ENCODE peak calls at places on chromosome 14, in seven cellular contexts. Z is GM23338, D is neural progenitor cell, G is hepatocyte, L is GM23248, V is PC-3, A is MM.1S. H is an unnamed sample. For H3K4me1, the result is how much of the 10 kb centered on the place peaks cover.

GRCh38 chr14:90513151-90514014 is 116.6 kb downstream of the CALM1 start:
- DNase-seq in Z (peak), D (peak), G (peak), L (peak), V (peak), A (no peak), H (no peak)

GRCh38 chr14:65356327-65356836 is 56.1 kb upstream of the FUT8 start:
- DNase-seq in Z (peak), D (no peak), G (peak), L (peak), V (peak), A (peak), H (peak)

GRCh38 chr14:86012391-86012790 is 482.4 kb downstream of the FLRT2 start:
- DNase-seq in Z (peak), D (peak), G (no peak), L (no peak), V (no peak), A (no peak), H (no peak)

GRCh38 chr14:105394714-105395537 is 3.4 kb upstream of the TEX22 start:
- DNase-seq in Z (no peak), D (no peak), G (no peak), L (no peak), V (no peak), A (no peak), H (no peak)

GRCh38 chr14:63939006-63939270 is 86.1 kb downstream of the SYNE2 start:
- DNase-seq in Z (no peak), D (no peak), G (no peak), L (no peak), V (no peak), A (no peak), H (no peak)

GRCh38 chr14:94411638-94412037 is 23.2 kb upstream of the SERPINA1 start:
- DNase-seq in Z (no peak), D (no peak), G (no peak), L (no peak), V (no peak), A (no peak), H (no peak)

GRCh38 chr14:103641181-103641580 is 12.2 kb downstream of the KLC1 start:
- DNase-seq in Z (no peak), D (no peak), G (no peak), L (peak), V (peak), A (no peak), H (no peak)

GRCh38 chr14:90642239-90642717 is 174.0 kb downstream of the TTC7B start:
- DNase-seq in Z (peak), D (peak), G (peak), L (no peak), V (no peak), A (no peak), H (no peak)

GRCh38 chr14:97410667-97411286 is 613.6 kb downstream of the VRK1 start:
- DNase-seq in Z (peak), D (peak), G (no peak), L (no peak), V (peak), A (no peak), H (no peak)

GRCh38 chr14:103541944-103542544 is 13.0 kb downstream of the TRMT61A start:
- DNase-seq in Z (no peak), D (peak), G (no peak), L (no peak), V (no peak), A (no peak), H (no peak)

GRCh38 chr14:50173891-50174290 is 57.5 kb downstream of the SOS2 start:
- DNase-seq in Z (no peak), D (no peak), G (no peak), L (peak), V (peak), A (no peak), H (no peak)

GRCh38 chr14:101440511-101440910 is 120.8 kb upstream of the DIO3 start:
- DNase-seq in Z (no peak), D (no peak), G (no peak), L (no peak), V (no peak), A (no peak), H (no peak)

GRCh38 chr14:28931999-28932398 is 165.4 kb downstream of the FOXG1 start:
- DNase-seq in Z (no peak), D (no peak), G (no peak), L (peak), V (no peak), A (no peak), H (no peak)

GRCh38 chr14:29637406-29637805 is 290.2 kb downstream of the PRKD1 start:
- DNase-seq in Z (no peak), D (no peak), G (no peak), L (peak), V (peak), A (no peak), H (no peak)

GRCh38 chr14:30283822-30284446 is 275.0 kb upstream of the G2E3 start:
- DNase-seq in Z (peak), D (peak), G (peak), L (peak), V (peak), A (peak), H (peak)

GRCh38 chr14:81127785-81128184 is 93.0 kb downstream of the GTF2A1 start:
- DNase-seq in Z (no peak), D (no peak), G (no peak), L (peak), V (no peak), A (no peak), H (no peak)

GRCh38 chr14:58638231-58639205 is 756 bp downstream of the DACT1 start:
- DNase-seq in Z (peak), D (peak), G (peak), L (peak), V (peak), A (no peak), H (no peak)

GRCh38 chr14:77151245-77151644 is 9.7 kb upstream of the ZDHHC22 start:
- DNase-seq in Z (peak), D (peak), G (peak), L (peak), V (peak), A (no peak), H (peak)

GRCh38 chr14:59044707-59045106 is 143.8 kb upstream of the DAAM1 start:
- DNase-seq in Z (no peak), D (no peak), G (no peak), L (no peak), V (peak), A (no peak), H (no peak)

GRCh38 chr14:103284574-103285467 is 49.2 kb upstream of the EIF5 start:
- DNase-seq in Z (peak), D (no peak), G (no peak), L (peak), V (peak), A (no peak), H (no peak)

GRCh38 chr14:93956514-93957332 is 19.6 kb downstream of the ASB2 start:
- DNase-seq in Z (no peak), D (no peak), G (no peak), L (no peak), V (no peak), A (no peak), H (peak)

GRCh38 chr14:55353686-55354467 is 57.8 kb downstream of the ATG14 start:
- DNase-seq in Z (no peak), D (no peak), G (no peak), L (no peak), V (peak), A (no peak), H (no peak)

GRCh38 chr14:95327558-95328374 is 8.1 kb upstream of the CLMN start:
- DNase-seq in Z (no peak), D (no peak), G (no peak), L (no peak), V (no peak), A (peak), H (peak)

GRCh38 chr14:90986510-90986909 is 73.9 kb downstream of the RPS6KA5 start:
- DNase-seq in Z (peak), D (no peak), G (no peak), L (no peak), V (peak), A (peak), H (peak)

GRCh38 chr14:92513204-92513965 is at the start of gene RIN3:
- DNase-seq in Z (peak), D (peak), G (peak), L (peak), V (peak), A (no peak), H (no peak)

GRCh38 chr14:77838756-77839565 is 39.1 kb downstream of the ADCK1 start:
- DNase-seq in Z (peak), D (no peak), G (no peak), L (no peak), V (no peak), A (no peak), H (no peak)

GRCh38 chr14:79549515-79549914 is 661.8 kb downstream of the DIO2 start:
- DNase-seq in Z (no peak), D (no peak), G (no peak), L (peak), V (no peak), A (no peak), H (no peak)

GRCh38 chr14:29243355-29243754 is 476.8 kb downstream of the FOXG1 start:
- DNase-seq in Z (no peak), D (no peak), G (no peak), L (peak), V (no peak), A (no peak), H (no peak)

GRCh38 chr14:92513966-92514843 is 624 bp downstream of the RIN3 start:
- DNase-seq in Z (peak), D (peak), G (peak), L (peak), V (no peak), A (no peak), H (no peak)

GRCh38 chr14:104878582-104878981 is 13.5 kb downstream of the CEP170B start:
- DNase-seq in Z (no peak), D (no peak), G (no peak), L (no peak), V (no peak), A (no peak), H (no peak)

GRCh38 chr14:104360522-104360921 is 219.0 kb upstream of the C14orf180 start:
- DNase-seq in Z (no peak), D (no peak), G (no peak), L (no peak), V (no peak), A (no peak), H (no peak)

GRCh38 chr14:78721756-78722455 is 551.7 kb downstream of the NRXN3 start:
- DNase-seq in Z (no peak), D (no peak), G (no peak), L (no peak), V (no peak), A (peak), H (no peak)

GRCh38 chr14:101193126-101193844 is 289.8 kb upstream of the RTL1 start:
- DNase-seq in Z (no peak), D (no peak), G (no peak), L (no peak), V (no peak), A (no peak), H (no peak)

GRCh38 chr14:90103808-90104207 is 42.0 kb downstream of the KCNK13 start:
- DNase-seq in Z (no peak), D (no peak), G (no peak), L (no peak), V (peak), A (no peak), H (no peak)

GRCh38 chr14:32590157-32590556 is 261.1 kb downstream of the AKAP6 start:
- DNase-seq in Z (no peak), D (no peak), G (no peak), L (peak), V (no peak), A (no peak), H (no peak)

GRCh38 chr14:30885840-30886740 is 11.7 kb downstream of the COCH start:
- DNase-seq in Z (no peak), D (no peak), G (no peak), L (peak), V (no peak), A (no peak), H (no peak)

GRCh38 chr14:84064296-84064695 is 1465.6 kb upstream of the FLRT2 start:
- DNase-seq in Z (no peak), D (no peak), G (no peak), L (no peak), V (no peak), A (no peak), H (no peak)

DNA sequence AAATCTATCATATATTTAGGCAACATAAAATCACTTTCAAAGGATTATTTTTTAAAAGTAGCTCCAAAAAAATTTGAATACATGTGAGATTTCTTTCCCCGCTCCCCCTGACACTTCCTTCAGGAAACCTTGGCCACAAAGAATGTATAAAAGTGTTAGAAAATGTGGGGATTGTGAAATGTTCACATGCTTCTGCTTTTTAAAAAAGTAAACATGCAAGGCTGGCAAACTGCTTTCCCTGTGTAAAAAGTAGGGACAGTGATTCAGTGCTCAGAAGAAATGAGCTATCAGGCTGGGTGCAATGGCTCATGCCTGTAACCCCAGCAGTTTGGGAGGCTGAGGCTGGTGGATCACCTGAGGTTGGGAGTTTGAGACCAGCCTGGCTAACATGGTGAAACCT is 26.6 kb downstream of the MBIP start:
- DNase-seq in Z (no peak), D (no peak), G (peak), L (peak), V (no peak), A (no peak), H (no peak)
- TF ChIP-seq EZH2phosphoT487 in Z (no peak), D (no peak), G (no peak), L (no peak), V (no peak), A (no peak), H (no peak)

GRCh38 chr14:100082723-100083122 is 17.5 kb downstream of the EVL start:
- DNase-seq in Z (no peak), D (no peak), G (no peak), L (no peak), V (no peak), A (no peak), H (no peak)
- H3K4me1 ChIP-seq in Z (under half), D (under half), G (under half), L (under half), V (under half), A (under half), H (under half)

GRCh38 chr14:68552597-68552996 is 240.3 kb downstream of the ZFP36L1 start:
- DNase-seq in Z (no peak), D (no peak), G (no peak), L (peak), V (no peak), A (no peak), H (peak)
- TF ChIP-seq EZH2phosphoT487 in Z (no peak), D (no peak), G (no peak), L (no peak), V (no peak), A (no peak), H (no peak)

GRCh38 chr14:99519931-99520421 is 38.8 kb downstream of the CCNK start:
- DNase-seq in Z (no peak), D (no peak), G (no peak), L (no peak), V (no peak), A (no peak), H (no peak)

GRCh38 chr14:99522457-99522891 is 41.3 kb downstream of the CCNK start:
- DNase-seq in Z (no peak), D (peak), G (peak), L (peak), V (peak), A (no peak), H (no peak)

GRCh38 chr14:99522025-99522401 is 40.8 kb downstream of the CCNK start:
- DNase-seq in Z (no peak), D (no peak), G (no peak), L (no peak), V (no peak), A (no peak), H (no peak)

GRCh38 chr14:99520571-99521081 is 39.4 kb downstream of the CCNK start:
- DNase-seq in Z (no peak), D (no peak), G (no peak), L (no peak), V (no peak), A (no peak), H (no peak)

GRCh38 chr14:99521176-99522024 is 40.2 kb downstream of the CCNK start:
- DNase-seq in Z (no peak), D (no peak), G (no peak), L (no peak), V (no peak), A (no peak), H (no peak)
- H3K4me1 ChIP-seq in Z (under half), D (under half), G (under half), L (under half), V (under half), A (under half), H (under half)

DNA sequence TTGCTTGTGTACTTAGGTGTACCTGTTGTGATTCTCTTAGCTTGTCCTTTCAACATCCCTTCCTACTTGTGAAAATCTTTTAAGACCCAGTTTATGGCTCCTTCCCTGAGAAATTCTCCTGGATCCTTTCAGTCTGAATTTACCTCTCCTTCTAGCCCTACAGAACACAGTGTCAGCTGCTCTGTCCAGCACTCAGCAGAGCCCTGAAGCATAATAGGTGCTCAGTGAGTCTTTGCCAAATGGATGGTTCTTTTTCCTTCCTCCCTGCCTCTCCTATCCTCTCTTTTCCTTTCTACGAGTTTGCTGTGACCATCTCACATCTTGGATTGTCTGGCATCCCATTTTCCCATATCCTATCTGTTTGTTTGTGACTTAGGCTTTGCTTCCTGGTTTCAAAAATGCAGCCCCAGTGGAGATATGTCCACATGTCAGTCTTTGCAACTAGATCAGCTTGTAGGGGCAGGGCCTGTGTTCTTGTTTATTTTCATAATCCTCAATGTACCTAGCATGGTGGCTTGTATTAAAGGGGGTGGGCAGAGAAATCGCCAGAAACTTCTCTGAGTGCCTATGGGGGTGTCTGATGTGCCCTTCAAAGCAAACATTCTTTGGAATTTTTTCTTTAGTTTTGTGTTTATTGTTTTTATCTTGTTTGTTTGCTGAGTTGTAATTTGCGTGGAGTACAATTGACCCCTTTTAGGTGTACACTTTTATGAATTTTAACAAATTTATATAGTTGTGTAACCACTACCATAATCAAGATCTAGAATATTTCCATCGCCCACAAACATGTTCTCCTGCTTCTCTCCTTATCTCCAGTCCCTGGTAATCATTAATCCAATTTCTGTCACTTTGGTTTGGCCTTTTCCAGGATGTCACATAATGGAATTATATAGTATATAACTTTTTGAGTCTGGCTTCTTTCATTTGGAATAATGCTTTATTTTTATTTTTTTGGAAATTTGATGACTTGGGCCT is 62.8 kb downstream of the SMOC1 start:
- DNase-seq in Z (no peak), D (no peak), G (peak), L (no peak), V (no peak), A (no peak), H (no peak)
- TF ChIP-seq EZH2phosphoT487 in Z (no peak), D (no peak), G (no peak), L (no peak), V (no peak), A (no peak), H (no peak)

GRCh38 chr14:73751157-73751691 is 37.0 kb upstream of the PNMA1 start:
- DNase-seq in Z (no peak), D (no peak), G (no peak), L (no peak), V (no peak), A (no peak), H (peak)

GRCh38 chr14:73748858-73749357 is 34.7 kb upstream of the PNMA1 start:
- DNase-seq in Z (no peak), D (no peak), G (no peak), L (no peak), V (no peak), A (no peak), H (no peak)

GRCh38 chr14:73747386-73748211 is 33.4 kb upstream of the PNMA1 start:
- DNase-seq in Z (no peak), D (no peak), G (peak), L (no peak), V (no peak), A (no peak), H (no peak)

GRCh38 chr14:73750161-73750901 is 36.1 kb upstream of the PNMA1 start:
- DNase-seq in Z (no peak), D (no peak), G (no peak), L (no peak), V (peak), A (no peak), H (no peak)

GRCh38 chr14:73749706-73750105 is 35.5 kb upstream of the PNMA1 start:
- DNase-seq in Z (no peak), D (no peak), G (peak), L (no peak), V (peak), A (no peak), H (no peak)
- H3K4me1 ChIP-seq in Z (under half), D (under half), G (half or more), L (under half), V (half or more), A (under half), H (half or more)